ENCODE peak calls at places on chromosomes 16 and 17, in five cellular contexts. One of them, this sample, is unnamed.
A peak's percentile ranks its signal among the peaks of the same experiment; 100 is the strongest.

GRCh38 chr17:77619851-77620250 is 338.7 kb upstream of the TNRC6C start:
- DNase-seq in GM04503: no peak
- DNase-seq in SK-MEL-5: no peak
- DNase-seq in cardiac muscle cell: no peak
- DNase-seq in HCEC 1CT: peak; percentile 42
- DNase-seq in this sample: no peak

GRCh38 chr16:47058295-47059086 is 85.0 kb upstream of the DNAJA2 start:
- DNase-seq in GM04503: peak; percentile 3
- DNase-seq in HCEC 1CT: no peak
- DNase-seq in SK-MEL-5: no peak
- DNase-seq in cardiac muscle cell: no peak
- DNase-seq in this sample: no peak

GRCh38 chr17:34556951-34557350 is 22.4 kb upstream of the TMEM132E start:
- DNase-seq in SK-MEL-5: no peak
- DNase-seq in HCEC 1CT: no peak
- DNase-seq in cardiac muscle cell: no peak
- DNase-seq in GM04503: no peak
- DNase-seq in this sample: no peak

GRCh38 chr17:76146053-76146875 is 5.2 kb upstream of the FOXJ1 start:
- DNase-seq in GM04503: no peak
- DNase-seq in HCEC 1CT: no peak
- DNase-seq in cardiac muscle cell: no peak
- DNase-seq in SK-MEL-5: no peak
- DNase-seq in this sample: no peak

GRCh38 chr16:84268661-84269060 is 26.0 kb upstream of the WFDC1 start:
- DNase-seq in HCEC 1CT: no peak
- DNase-seq in SK-MEL-5: no peak
- DNase-seq in cardiac muscle cell: no peak
- DNase-seq in GM04503: no peak
- DNase-seq in this sample: no peak

GRCh38 chr16:57866529-57866918 is 64.2 kb upstream of the KIFC3 start:
- DNase-seq in SK-MEL-5: no peak
- DNase-seq in HCEC 1CT: no peak
- DNase-seq in cardiac muscle cell: no peak
- DNase-seq in GM04503: no peak
- DNase-seq in this sample: no peak

GRCh38 chr17:74856113-74856512 is 3.6 kb downstream of the GRIN2C start:
- DNase-seq in cardiac muscle cell: no peak
- DNase-seq in SK-MEL-5: no peak
- DNase-seq in HCEC 1CT: no peak
- DNase-seq in GM04503: no peak
- DNase-seq in this sample: no peak

GRCh38 chr17:73371285-73371684 is 59.5 kb upstream of the CDC42EP4 start:
- DNase-seq in SK-MEL-5: no peak
- DNase-seq in GM04503: peak; percentile 66
- DNase-seq in HCEC 1CT: peak; percentile 90
- DNase-seq in cardiac muscle cell: no peak
- DNase-seq in this sample: no peak

GRCh38 chr17:44122825-44123355 is 551 bp downstream of the HDAC5 start:
- DNase-seq in HCEC 1CT: no peak
- DNase-seq in cardiac muscle cell: no peak
- DNase-seq in GM04503: no peak
- DNase-seq in SK-MEL-5: no peak
- DNase-seq in this sample: no peak

GRCh38 chr16:53673189-53673588 is 30.5 kb downstream of the RPGRIP1L start:
- DNase-seq in GM04503: no peak
- DNase-seq in cardiac muscle cell: no peak
- DNase-seq in SK-MEL-5: no peak
- DNase-seq in HCEC 1CT: no peak
- DNase-seq in this sample: no peak

GRCh38 chr17:34668206-34668605 is 88.8 kb downstream of the TMEM132E start:
- DNase-seq in SK-MEL-5: no peak
- DNase-seq in HCEC 1CT: no peak
- DNase-seq in cardiac muscle cell: no peak
- DNase-seq in GM04503: no peak
- DNase-seq in this sample: no peak

GRCh38 chr17:61495161-61495857 is 43.1 kb downstream of the TBX4 start:
- DNase-seq in GM04503: peak; percentile 63
- DNase-seq in HCEC 1CT: peak; percentile 16
- DNase-seq in cardiac muscle cell: no peak
- DNase-seq in SK-MEL-5: no peak
- DNase-seq in this sample: no peak

This sample was measured in amygdala.